ENCODE peak calls at places on chromosome 1, in four cellular contexts. U is OCI-LY7, W is left lung, K is adrenal gland. Q is an unnamed sample.

GRCh38 chr1:65625528-65625927 is 167.2 kb upstream of the PDE4B start:
- DNase-seq in U (no peak), W (no peak), K (no peak), Q (no peak)

GRCh38 chr1:18878538-18879220 is 19.2 kb upstream of the TAS1R2 start:
- DNase-seq in U (no peak), W (no peak), K (no peak), Q (no peak)

GRCh38 chr1:35885961-35886558 is 3.1 kb downstream of the AGO1 start:
- DNase-seq in U (peak), W (no peak), K (no peak), Q (no peak)

GRCh38 chr1:93000751-93001175 is 39.5 kb upstream of the DIPK1A start:
- DNase-seq in U (no peak), W (no peak), K (no peak), Q (no peak)

GRCh38 chr1:56462209-56462608 is 117.2 kb downstream of the PLPP3 start:
- DNase-seq in U (no peak), W (no peak), K (no peak), Q (no peak)

GRCh38 chr1:232306269-232306911 is 323.5 kb downstream of the SIPA1L2 start:
- DNase-seq in U (no peak), W (no peak), K (no peak), Q (no peak)

GRCh38 chr1:241985787-241986186 is 13.1 kb downstream of the MAP1LC3C start:
- DNase-seq in U (peak), W (no peak), K (peak), Q (no peak)

GRCh38 chr1:240107058-240107684 is 15.5 kb downstream of the FMN2 start:
- DNase-seq in U (no peak), W (no peak), K (no peak), Q (no peak)

GRCh38 chr1:84365225-84366221 is 32.8 kb upstream of the DNASE2B start:
- DNase-seq in U (peak), W (no peak), K (peak), Q (no peak)

GRCh38 chr1:98027044-98027443 is 106.2 kb upstream of the DPYD start:
- DNase-seq in U (no peak), W (no peak), K (no peak), Q (no peak)

GRCh38 chr1:164310166-164310565 is 248.8 kb upstream of the PBX1 start:
- DNase-seq in U (no peak), W (no peak), K (no peak), Q (no peak)

GRCh38 chr1:160094806-160095205 is 3.6 kb downstream of the IGSF8 start:
- DNase-seq in U (no peak), W (no peak), K (no peak), Q (no peak)

GRCh38 chr1:18511469-18511997 is 30.8 kb downstream of the KLHDC7A start:
- DNase-seq in U (no peak), W (no peak), K (no peak), Q (peak)

GRCh38 chr1:171841931-171842723 is 829 bp downstream of the DNM3 start:
- DNase-seq in U (no peak), W (peak), K (peak), Q (no peak)

GRCh38 chr1:54834007-54834541 is 33.0 kb upstream of the TTC22 start:
- DNase-seq in U (no peak), W (no peak), K (no peak), Q (no peak)

GRCh38 chr1:8422439-8423133 is 104.7 kb downstream of the SLC45A1 start:
- DNase-seq in U (peak), W (no peak), K (no peak), Q (no peak)

GRCh38 chr1:117051224-117052064 is 8.7 kb upstream of the TTF2 start:
- DNase-seq in U (peak), W (no peak), K (no peak), Q (no peak)

GRCh38 chr1:231781887-231782286 is 155.3 kb downstream of the DISC1 start:
- DNase-seq in U (no peak), W (no peak), K (no peak), Q (no peak)

GRCh38 chr1:30313584-30313983 is 409.8 kb downstream of the MATN1 start:
- DNase-seq in U (no peak), W (no peak), K (no peak), Q (peak)

GRCh38 chr1:94926365-94926914 is 470 bp downstream of the CNN3 start:
- DNase-seq in U (no peak), W (peak), K (no peak), Q (peak)

GRCh38 chr1:54200519-54200997 is 591 bp downstream of the MRPL37 start:
- DNase-seq in U (no peak), W (no peak), K (no peak), Q (no peak)

GRCh38 chr1:160800645-160801408 is 4.9 kb downstream of the LY9 start:
- DNase-seq in U (peak), W (no peak), K (no peak), Q (no peak)

GRCh38 chr1:169466259-169467230 is 19.2 kb downstream of the SLC19A2 start:
- DNase-seq in U (peak), W (no peak), K (no peak), Q (no peak)

GRCh38 chr1:156648951-156649350 is 7.0 kb downstream of the BCAN start:
- DNase-seq in U (no peak), W (no peak), K (no peak), Q (no peak)
- TF ChIP-seq CTCF in U (no peak), W (no peak), K (no peak), Q (no peak)

GRCh38 chr1:108199231-108199657 is 899 bp downstream of the SLC25A24 start:
- DNase-seq in U (no peak), W (no peak), K (peak), Q (no peak)
- TF ChIP-seq CTCF in U (no peak), W (no peak), K (peak), Q (peak)

DNA sequence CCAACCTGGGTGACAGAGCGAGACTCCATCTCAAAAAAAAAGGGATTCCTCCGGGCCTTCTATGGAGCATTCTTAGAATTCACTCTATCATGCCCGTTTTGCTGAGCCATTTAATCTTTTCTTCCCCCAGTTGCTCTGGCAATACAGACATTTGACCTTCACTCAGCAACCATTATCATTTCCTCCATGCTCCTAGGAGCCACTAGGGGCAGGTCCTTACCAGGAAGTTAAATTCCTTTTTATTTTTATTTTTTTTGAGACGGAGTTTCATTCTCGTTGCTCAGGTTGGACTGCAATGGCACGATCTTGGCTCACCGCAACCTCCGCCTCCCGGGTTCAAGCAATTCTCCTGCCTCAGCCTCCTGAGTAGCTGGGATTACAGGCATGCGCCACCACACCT is 9.7 kb upstream of the CGN start:
- DNase-seq in U (peak), W (no peak), K (no peak), Q (no peak)
- TF ChIP-seq CTCF in U (peak), W (no peak), K (no peak), Q (peak)

GRCh38 chr1:51638350-51638749 is 21.5 kb downstream of the OSBPL9 start:
- DNase-seq in U (no peak), W (no peak), K (no peak), Q (no peak)

GRCh38 chr1:51634618-51635017 is 17.7 kb downstream of the OSBPL9 start:
- DNase-seq in U (no peak), W (no peak), K (no peak), Q (no peak)

GRCh38 chr1:51636191-51636590 is 19.3 kb downstream of the OSBPL9 start:
- DNase-seq in U (no peak), W (no peak), K (no peak), Q (no peak)

GRCh38 chr1:51635611-51636010 is 18.7 kb downstream of the OSBPL9 start:
- DNase-seq in U (no peak), W (no peak), K (no peak), Q (no peak)

DNA sequence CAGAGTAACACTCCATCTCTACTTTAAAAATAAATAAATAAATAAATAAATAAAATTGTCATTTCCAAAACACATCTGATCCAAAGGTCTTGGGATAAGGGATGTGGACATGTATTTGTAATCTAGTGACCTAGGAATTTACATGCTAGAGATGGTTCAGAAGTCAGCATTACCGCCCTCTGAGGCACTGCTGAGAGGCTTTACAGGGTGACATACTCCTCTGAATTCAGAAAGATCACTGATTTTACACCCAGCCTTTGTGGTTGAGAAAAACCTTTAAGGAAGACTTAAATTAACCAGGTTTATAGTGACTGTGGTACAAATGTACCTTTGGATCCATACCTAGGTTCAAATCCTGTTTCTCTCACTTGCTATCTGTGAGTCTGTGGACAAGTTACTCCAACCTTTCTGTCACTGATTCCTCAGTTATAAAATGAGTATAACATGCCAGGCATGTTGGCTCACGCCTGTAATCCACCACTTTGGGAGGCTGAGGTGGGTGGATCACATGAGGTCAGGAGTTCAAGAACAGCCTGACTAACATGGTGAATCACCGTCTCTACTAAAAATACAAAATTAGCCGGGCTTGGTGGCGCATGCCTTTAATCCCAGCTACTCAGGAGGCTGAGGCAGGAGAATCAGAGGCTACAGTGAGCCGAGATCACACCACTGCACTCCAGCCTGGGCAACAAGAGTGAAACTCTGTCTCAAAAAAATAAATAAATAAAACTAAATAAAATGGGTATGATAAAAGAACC is 20.1 kb downstream of the OSBPL9 start:
- DNase-seq in U (no peak), W (no peak), K (peak), Q (no peak)
- TF ChIP-seq CTCF in U (no peak), W (no peak), K (no peak), Q (no peak)

Q was measured in chondrocyte.